ENCODE peak calls at places on chromosomes 6 and 20, in six cellular contexts. L is choroid plexus epithelial cell, U is body of pancreas, O is neural progenitor cell, G is AG09309, D is heart right ventricle. B is an unnamed sample.

GRCh38 chr20:5557123-5557522 is 193.1 kb upstream of the SHLD1 start:
- DNase-seq in L (peak), U (no peak), O (peak), G (peak), D (peak), B (peak)

GRCh38 chr6:10237284-10238043 is 177.4 kb downstream of the TFAP2A start:
- DNase-seq in L (no peak), U (no peak), O (no peak), G (no peak), D (no peak), B (peak)

GRCh38 chr6:152351742-152352141 is 285.4 kb downstream of the SYNE1 start:
- DNase-seq in L (no peak), U (no peak), O (no peak), G (no peak), D (no peak), B (no peak)

GRCh38 chr20:7841967-7842301 is 98.3 kb downstream of the HAO1 start:
- DNase-seq in L (peak), U (no peak), O (peak), G (peak), D (peak), B (no peak)

GRCh38 chr6:3176562-3177355 is 19.4 kb upstream of the TUBB2A start:
- DNase-seq in L (peak), U (no peak), O (no peak), G (no peak), D (no peak), B (no peak)

GRCh38 chr20:23156170-23156841 is 70.2 kb upstream of the CD93 start:
- DNase-seq in L (peak), U (no peak), O (no peak), G (no peak), D (no peak), B (no peak)

GRCh38 chr6:109466212-109466923 is 10.8 kb upstream of the MICAL1 start:
- DNase-seq in L (no peak), U (no peak), O (no peak), G (no peak), D (no peak), B (no peak)

GRCh38 chr6:47727391-47727790 is 29.0 kb downstream of the ADGRF4 start:
- DNase-seq in L (no peak), U (no peak), O (no peak), G (no peak), D (no peak), B (no peak)

GRCh38 chr6:132763269-132763668 is 5.6 kb upstream of the VNN2 start:
- DNase-seq in L (no peak), U (no peak), O (no peak), G (no peak), D (peak), B (peak)

GRCh38 chr6:11427827-11428245 is 109.7 kb upstream of the TMEM170B start:
- DNase-seq in L (peak), U (no peak), O (no peak), G (no peak), D (no peak), B (no peak)

GRCh38 chr6:23445157-23445710 is 680.8 kb upstream of the NRSN1 start:
- DNase-seq in L (peak), U (no peak), O (no peak), G (no peak), D (peak), B (no peak)

GRCh38 chr6:23441813-23442212 is 684.2 kb upstream of the NRSN1 start:
- DNase-seq in L (no peak), U (no peak), O (no peak), G (no peak), D (no peak), B (no peak)

GRCh38 chr6:23446394-23447001 is 679.5 kb upstream of the NRSN1 start:
- DNase-seq in L (peak), U (no peak), O (peak), G (no peak), D (peak), B (no peak)
- TF ChIP-seq CTCF in L (peak), U (peak), O (peak), G (peak), D (peak), B (no peak)

GRCh38 chr6:28895131-28895812 is 28.5 kb downstream of the TRIM27 start:
- DNase-seq in L (peak), U (peak), O (peak), G (peak), D (peak), B (peak)
- H3K4me3 ChIP-seq in L (peak), U (peak), O (peak), G (peak), D (peak), B (peak)

GRCh38 chr6:151240036-151240685 is 394 bp downstream of the AKAP12 start:
- DNase-seq in L (peak), U (peak), O (peak), G (no peak), D (peak), B (peak)
- TF ChIP-seq CTCF in L (no peak), U (no peak), O (peak), G (no peak), D (peak), B (no peak)

DNA sequence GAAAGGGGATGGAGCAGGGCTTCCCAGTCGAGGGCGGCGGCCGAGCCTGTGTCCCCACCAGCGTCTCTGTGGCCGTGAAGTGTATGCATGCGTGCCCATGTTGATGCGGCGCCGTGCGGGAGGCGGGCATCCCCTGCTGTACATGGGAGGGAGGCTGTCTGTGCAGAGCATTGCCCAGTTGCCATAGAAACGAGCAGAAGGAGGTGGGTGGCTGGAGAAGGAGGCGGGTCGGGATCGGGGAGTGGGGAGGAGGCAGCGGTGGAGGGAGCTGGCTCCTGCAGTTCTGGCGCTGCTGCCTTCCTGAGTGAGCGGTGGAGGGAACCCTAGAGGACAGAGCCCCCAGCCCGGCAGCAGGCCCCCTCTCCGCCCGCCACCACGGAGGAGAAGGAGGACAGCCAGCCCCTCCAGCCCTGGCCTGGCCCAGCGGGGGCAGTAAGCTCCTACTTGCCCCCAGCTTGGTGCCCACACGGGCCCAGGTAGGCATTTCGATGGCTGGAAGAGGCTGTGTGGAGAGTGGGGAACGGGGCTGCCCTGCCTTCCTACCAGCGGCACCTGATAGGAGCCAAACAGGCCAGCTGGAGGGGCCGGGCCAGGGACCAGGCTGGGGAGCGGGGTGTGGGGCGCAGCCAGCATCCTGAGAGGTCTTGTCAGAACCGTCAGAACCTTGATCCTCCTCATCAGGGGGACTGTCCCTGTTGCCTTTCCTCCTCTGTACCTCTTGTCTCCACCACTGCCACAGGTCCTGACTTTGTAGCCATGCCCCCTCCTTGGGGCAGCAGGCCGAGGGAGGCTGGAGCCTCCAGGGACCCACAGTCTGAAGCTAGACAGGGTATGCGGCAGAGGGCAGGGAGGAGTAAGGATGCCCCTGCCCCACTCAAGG is 41.3 kb downstream of the SPDEF start:
- DNase-seq in L (peak), U (no peak), O (peak), G (no peak), D (peak), B (no peak)
- H3K4me3 ChIP-seq in L (no peak), U (no peak), O (peak), G (no peak), D (peak), B (no peak)